ENCODE peak calls at places on chromosomes 4 and X, in six cellular contexts. P, L, S, A, C and M are unnamed samples.

GRCh38 chr4:127400736-127401346 is 231.9 kb upstream of the INTU start:
- DNase-seq in L (peak; percentile 25), A (no peak), C (peak; percentile 4), P (peak; percentile 76), S (no peak), M (peak; percentile 4)

GRCh38 chr4:54109226-54110018 is 9.5 kb downstream of the GSX2 start:
- DNase-seq in C (no peak), A (no peak), L (no peak), P (no peak), S (no peak), M (no peak)

GRCh38 chr4:98318521-98318920 is 57.3 kb downstream of the RAP1GDS1 start:
- DNase-seq in A (no peak), L (no peak), C (no peak), S (no peak), P (no peak), M (no peak)

GRCh38 chr4:185950891-185951290 is 118.1 kb upstream of the TLR3 start:
- DNase-seq in S (no peak), A (no peak), P (no peak), L (no peak), C (no peak), M (peak; percentile 1)

GRCh38 chr4:106565727-106566126 is 197.1 kb upstream of the GIMD1 start:
- DNase-seq in A (no peak), S (no peak), C (no peak), L (no peak), P (no peak), M (no peak)

GRCh38 chr4:108058685-108059440 is 69.2 kb downstream of the HADH start:
- DNase-seq in C (no peak), A (no peak), P (no peak), S (no peak), L (no peak), M (no peak)

GRCh38 chrX:118727686-118728339 is 407 bp downstream of the IL13RA1 start:
- DNase-seq in C (no peak), A (no peak), L (no peak), S (no peak), P (no peak), M (no peak)

GRCh38 chr4:924107-925096 is 7.7 kb downstream of the GAK start:
- DNase-seq in S (no peak), L (peak; percentile 23), P (peak; percentile 43), C (no peak), A (no peak), M (no peak)

GRCh38 chrX:133726642-133727041 is 258.8 kb downstream of the GPC3 start:
- DNase-seq in L (no peak), S (no peak), C (no peak), A (no peak), P (no peak), M (no peak)

GRCh38 chr4:177785000-177785399 is 342.8 kb upstream of the AGA start:
- DNase-seq in S (no peak), P (no peak), C (no peak), L (no peak), A (no peak), M (no peak)

GRCh38 chrX:72258174-72258573 is 18.9 kb downstream of the RPS4X start:
- DNase-seq in L (no peak), P (no peak), A (no peak), C (peak; percentile 5), S (no peak), M (no peak)

GRCh38 chr4:37146260-37146659 is 98.3 kb upstream of the NWD2 start:
- DNase-seq in L (no peak), S (no peak), A (no peak), C (no peak), P (no peak), M (no peak)

GRCh38 chrX:10513974-10514373 is 106.4 kb downstream of the MID1 start:
- DNase-seq in P (peak; percentile 12), L (no peak), A (no peak), S (no peak), C (no peak), M (no peak)

GRCh38 chr4:122552898-122553297 is 68.0 kb downstream of the IL21 start:
- DNase-seq in L (no peak), C (no peak), A (no peak), P (no peak), S (no peak), M (no peak)